ENCODE peak calls at places on chromosomes 4 and X, in ten cellular contexts. F is gastrocnemius medialis; U is pancreas; P is tibial artery; Z is endodermal cell; K is CD8-positive, alpha-beta T cell; Q is H9; I is IMR-90; R is astrocyte; T is stomach. B is an unnamed sample.

GRCh38 chr4:80386281-80386886 is 50.9 kb downstream of the CFAP299 start:
- DNase-seq in F (no peak), U (no peak), P (no peak), Z (no peak), K (no peak), Q (no peak), I (no peak), R (no peak), T (no peak), B (no peak)

GRCh38 chr4:125315571-125316390 is 1.0 kb downstream of the FAT4 start:
- DNase-seq in F (peak; percentile 22), U (peak; percentile 33), P (peak; percentile 75), Z (peak; percentile 85), K (no peak), Q (peak; percentile 57), I (peak; percentile 54), R (peak; percentile 38), T (peak; percentile 31), B (peak; percentile 57)

GRCh38 chr4:38163216-38164006 is 203.2 kb downstream of the PTTG2 start:
- DNase-seq in F (no peak), U (no peak), P (no peak), Z (no peak), K (no peak), Q (no peak), I (peak; percentile 87), R (peak; percentile 83), T (peak; percentile 52), B (no peak)

GRCh38 chrX:134388161-134389109 is 71.5 kb upstream of the HPRT1 start:
- DNase-seq in F (no peak), U (no peak), P (no peak), Z (no peak), K (no peak), Q (no peak), I (no peak), R (no peak), T (no peak), B (no peak)

GRCh38 chr4:78056265-78057129 is 626 bp upstream of the FRAS1 start:
- DNase-seq in F (peak; percentile 83), U (peak; percentile 89), P (peak; percentile 77), Z (peak; percentile 94), K (no peak), Q (peak; percentile 90), I (peak; percentile 24), R (peak; percentile 66), T (peak; percentile 81), B (peak; percentile 70)

GRCh38 chr4:57270350-57270749 is 160.2 kb upstream of the IGFBP7 start:
- DNase-seq in F (peak; percentile 10), U (no peak), P (no peak), Z (no peak), K (no peak), Q (no peak), I (no peak), R (no peak), T (peak; percentile 35), B (peak; percentile 72)

GRCh38 chrX:153828723-153829548 is 1.4 kb downstream of the PDZD4 start:
- DNase-seq in F (no peak), U (no peak), P (no peak), Z (peak; percentile 88), K (no peak), Q (peak; percentile 61), I (no peak), R (no peak), T (no peak), B (no peak)

GRCh38 chr4:42216569-42216968 is 64.1 kb upstream of the BEND4 start:
- DNase-seq in F (no peak), U (no peak), P (no peak), Z (no peak), K (no peak), Q (no peak), I (no peak), R (no peak), T (no peak), B (no peak)

GRCh38 chr4:101475246-101475645 is 127.9 kb upstream of the PPP3CA start:
- DNase-seq in F (no peak), U (no peak), P (no peak), Z (no peak), K (no peak), Q (no peak), I (no peak), R (no peak), T (no peak), B (no peak)

GRCh38 chr4:167826281-167826680 is 266.1 kb upstream of the ANXA10 start:
- DNase-seq in F (no peak), U (no peak), P (no peak), Z (no peak), K (no peak), Q (no peak), I (no peak), R (no peak), T (no peak), B (no peak)

GRCh38 chr4:141713771-141714445 is 77.5 kb downstream of the IL15 start:
- DNase-seq in F (no peak), U (no peak), P (no peak), Z (peak; percentile 63), K (no peak), Q (no peak), I (peak; percentile 72), R (peak; percentile 81), T (no peak), B (no peak)

DNA sequence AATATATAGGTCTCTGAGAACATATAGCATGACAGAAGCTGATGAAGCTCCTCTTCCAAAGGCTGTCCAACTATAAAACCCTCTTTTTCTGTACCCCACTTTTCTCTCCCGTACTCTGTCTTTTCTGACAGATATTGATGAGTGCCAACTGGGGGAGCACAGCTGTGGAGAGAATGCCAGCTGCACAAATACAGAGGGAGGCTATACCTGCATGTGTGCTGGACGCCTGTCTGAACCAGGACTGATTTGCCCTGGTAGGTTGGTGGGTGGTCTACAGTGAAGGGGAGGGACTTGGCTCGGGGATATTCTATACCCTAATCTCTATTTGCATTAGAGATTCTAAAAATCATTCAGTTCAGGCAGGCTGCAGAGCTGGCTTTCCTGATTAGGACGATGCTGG is 80.4 kb downstream of the EGF start:
- DNase-seq in F (no peak), U (no peak), P (no peak), Z (no peak), K (no peak), Q (no peak), I (no peak), R (no peak), T (no peak), B (no peak)
- H3K4me1 ChIP-seq in F (no peaks in the 10 kb centered on the region), U (no peaks in the 10 kb centered on the region), P (no peaks in the 10 kb centered on the region), Z (no peaks in the 10 kb centered on the region), K (no peaks in the 10 kb centered on the region), Q (no peaks in the 10 kb centered on the region), I (no peaks in the 10 kb centered on the region), R (peaks cover 3% of the 10 kb centered on the region), T (no peaks in the 10 kb centered on the region), B (peaks cover 3% of the 10 kb centered on the region)

GRCh38 chr4:40838742-40839141 is 89.0 kb downstream of the NSUN7 start:
- DNase-seq in F (no peak), U (no peak), P (no peak), Z (no peak), K (no peak), Q (no peak), I (peak; percentile 6), R (no peak), T (no peak), B (no peak)
- TF ChIP-seq CTCF in F (no peak), U (no peak), P (no peak), Z (peak; percentile 62), K (no peak), Q (peak; percentile 38), I (peak; percentile 1), R (peak; percentile 10), T (no peak), B (no peak)

GRCh38 chr4:8005814-8006215 is 66.2 kb upstream of the AFAP1 start:
- DNase-seq in F (peak; percentile 52), U (no peak), P (no peak), Z (no peak), K (no peak), Q (no peak), I (no peak), R (no peak), T (no peak), B (no peak)

GRCh38 chr4:8006471-8006870 is 66.8 kb upstream of the AFAP1 start:
- DNase-seq in F (peak; percentile 74), U (no peak), P (no peak), Z (no peak), K (no peak), Q (no peak), I (no peak), R (no peak), T (no peak), B (no peak)

GRCh38 chr4:8009097-8009496 is 69.4 kb upstream of the AFAP1 start:
- DNase-seq in F (no peak), U (no peak), P (no peak), Z (no peak), K (no peak), Q (no peak), I (no peak), R (no peak), T (no peak), B (no peak)

GRCh38 chr4:8008391-8008790 is 68.7 kb upstream of the AFAP1 start:
- DNase-seq in F (no peak), U (no peak), P (no peak), Z (no peak), K (no peak), Q (no peak), I (no peak), R (no peak), T (no peak), B (no peak)

DNA sequence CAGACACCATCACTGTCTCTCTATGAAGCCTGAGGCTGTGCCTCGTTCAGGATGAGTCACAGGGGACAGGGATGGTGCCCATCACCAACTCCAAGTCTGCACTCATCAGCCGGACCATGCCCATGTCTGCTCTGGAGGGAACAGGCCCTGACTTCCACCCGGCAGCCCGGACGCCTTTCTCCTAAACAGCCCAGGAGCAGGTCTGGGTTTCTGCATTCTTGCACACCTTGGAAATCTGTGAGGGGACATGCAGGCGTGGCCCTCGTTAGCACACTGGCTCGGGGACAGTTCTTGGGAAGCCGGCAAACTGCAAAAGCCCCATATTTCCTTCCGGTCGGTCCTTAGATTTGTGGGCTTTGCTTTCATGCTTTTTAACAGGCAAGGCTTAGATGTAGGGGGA is 67.9 kb upstream of the AFAP1 start:
- DNase-seq in F (no peak), U (no peak), P (no peak), Z (no peak), K (no peak), Q (no peak), I (no peak), R (no peak), T (no peak), B (no peak)
- H3K27me3 ChIP-seq in F (no peaks in the 10 kb centered on the region), U (no peaks in the 10 kb centered on the region), P (no peaks in the 10 kb centered on the region), Z (no peaks in the 10 kb centered on the region), K (no peaks in the 10 kb centered on the region), Q (no peaks in the 10 kb centered on the region), I (peaks cover 81% of the 10 kb centered on the region), R (peaks cover 65% of the 10 kb centered on the region), T (no peaks in the 10 kb centered on the region), B (no peaks in the 10 kb centered on the region)

GRCh38 chr4:161382655-161383054 is 781.1 kb downstream of the FSTL5 start:
- DNase-seq in F (no peak), U (no peak), P (no peak), Z (no peak), K (no peak), Q (no peak), I (no peak), R (no peak), T (no peak), B (no peak)
- H3K4me1 ChIP-seq in F (no peaks in the 10 kb centered on the region), U (no peaks in the 10 kb centered on the region), P (no peaks in the 10 kb centered on the region), Z (no peaks in the 10 kb centered on the region), K (no peaks in the 10 kb centered on the region), Q (no peaks in the 10 kb centered on the region), I (no peaks in the 10 kb centered on the region), R (no peaks in the 10 kb centered on the region), T (no peaks in the 10 kb centered on the region), B (no peaks in the 10 kb centered on the region)

B was measured in left ventricle myocardium inferior.